ENCODE peak calls at places on chromosomes 1 and 21, in ten cellular contexts. One of them, this sample, is unnamed.

GRCh38 chr1:235270625-235271024 is 57.4 kb downstream of the ARID4B start:
- DNase-seq in upper lobe of right lung: no peak
- DNase-seq in activated CD4-positive, CD25-positive, alpha-beta regulatory T cell: no peak
- DNase-seq in left cardiac atrium: no peak
- DNase-seq in HFF-Myc: peak
- DNase-seq in hepatocyte: no peak
- DNase-seq in cardiac fibroblast: peak
- DNase-seq in effector memory CD4-positive, alpha-beta T cell: no peak
- DNase-seq in choroid plexus epithelial cell: peak
- DNase-seq in M059J: peak
- DNase-seq in this sample: no peak

GRCh38 chr1:204730826-204731459 is 45.4 kb upstream of the LRRN2 start:
- DNase-seq in HFF-Myc: no peak
- DNase-seq in left cardiac atrium: no peak
- DNase-seq in cardiac fibroblast: no peak
- DNase-seq in upper lobe of right lung: no peak
- DNase-seq in effector memory CD4-positive, alpha-beta T cell: no peak
- DNase-seq in hepatocyte: no peak
- DNase-seq in M059J: no peak
- DNase-seq in choroid plexus epithelial cell: no peak
- DNase-seq in activated CD4-positive, CD25-positive, alpha-beta regulatory T cell: no peak
- DNase-seq in this sample: no peak

GRCh38 chr21:19011448-19011847 is 607.9 kb upstream of the TMPRSS15 start:
- DNase-seq in hepatocyte: no peak
- DNase-seq in effector memory CD4-positive, alpha-beta T cell: no peak
- DNase-seq in activated CD4-positive, CD25-positive, alpha-beta regulatory T cell: no peak
- DNase-seq in left cardiac atrium: peak
- DNase-seq in choroid plexus epithelial cell: no peak
- DNase-seq in HFF-Myc: no peak
- DNase-seq in cardiac fibroblast: no peak
- DNase-seq in upper lobe of right lung: no peak
- DNase-seq in M059J: no peak
- DNase-seq in this sample: peak

GRCh38 chr1:6599141-6599975 is 3.3 kb downstream of the KLHL21 start:
- DNase-seq in M059J: no peak
- DNase-seq in hepatocyte: no peak
- DNase-seq in activated CD4-positive, CD25-positive, alpha-beta regulatory T cell: peak
- DNase-seq in HFF-Myc: no peak
- DNase-seq in cardiac fibroblast: no peak
- DNase-seq in upper lobe of right lung: no peak
- DNase-seq in left cardiac atrium: no peak
- DNase-seq in effector memory CD4-positive, alpha-beta T cell: peak
- DNase-seq in choroid plexus epithelial cell: peak
- DNase-seq in this sample: no peak

GRCh38 chr1:41626146-41626545 is 141.7 kb upstream of the EDN2 start:
- DNase-seq in hepatocyte: no peak
- DNase-seq in upper lobe of right lung: no peak
- DNase-seq in cardiac fibroblast: no peak
- DNase-seq in effector memory CD4-positive, alpha-beta T cell: no peak
- DNase-seq in M059J: peak
- DNase-seq in choroid plexus epithelial cell: no peak
- DNase-seq in activated CD4-positive, CD25-positive, alpha-beta regulatory T cell: no peak
- DNase-seq in HFF-Myc: no peak
- DNase-seq in left cardiac atrium: no peak
- DNase-seq in this sample: no peak

GRCh38 chr1:191558389-191558788 is 599.9 kb upstream of the RGS18 start:
- DNase-seq in hepatocyte: no peak
- DNase-seq in upper lobe of right lung: no peak
- DNase-seq in HFF-Myc: no peak
- DNase-seq in effector memory CD4-positive, alpha-beta T cell: no peak
- DNase-seq in left cardiac atrium: no peak
- DNase-seq in activated CD4-positive, CD25-positive, alpha-beta regulatory T cell: no peak
- DNase-seq in cardiac fibroblast: no peak
- DNase-seq in choroid plexus epithelial cell: no peak
- DNase-seq in M059J: no peak
- DNase-seq in this sample: no peak

GRCh38 chr1:165914136-165914798 is 86.9 kb downstream of the UCK2 start:
- DNase-seq in cardiac fibroblast: peak
- DNase-seq in activated CD4-positive, CD25-positive, alpha-beta regulatory T cell: peak
- DNase-seq in HFF-Myc: peak
- DNase-seq in left cardiac atrium: peak
- DNase-seq in hepatocyte: peak
- DNase-seq in effector memory CD4-positive, alpha-beta T cell: peak
- DNase-seq in choroid plexus epithelial cell: peak
- DNase-seq in upper lobe of right lung: no peak
- DNase-seq in M059J: peak
- DNase-seq in this sample: peak

GRCh38 chr1:233673146-233673946 is 59.4 kb downstream of the KCNK1 start:
- DNase-seq in M059J: no peak
- DNase-seq in HFF-Myc: no peak
- DNase-seq in hepatocyte: no peak
- DNase-seq in choroid plexus epithelial cell: no peak
- DNase-seq in activated CD4-positive, CD25-positive, alpha-beta regulatory T cell: no peak
- DNase-seq in left cardiac atrium: no peak
- DNase-seq in upper lobe of right lung: no peak
- DNase-seq in effector memory CD4-positive, alpha-beta T cell: no peak
- DNase-seq in cardiac fibroblast: no peak
- DNase-seq in this sample: no peak

GRCh38 chr1:243819438-243819839 is 30.6 kb downstream of the AKT3 start:
- DNase-seq in HFF-Myc: no peak
- DNase-seq in choroid plexus epithelial cell: no peak
- DNase-seq in left cardiac atrium: no peak
- DNase-seq in M059J: no peak
- DNase-seq in upper lobe of right lung: no peak
- DNase-seq in activated CD4-positive, CD25-positive, alpha-beta regulatory T cell: no peak
- DNase-seq in effector memory CD4-positive, alpha-beta T cell: no peak
- DNase-seq in hepatocyte: no peak
- DNase-seq in cardiac fibroblast: no peak
- DNase-seq in this sample: no peak

GRCh38 chr21:44626673-44627143 is at the start of gene KRTAP10-9:
- DNase-seq in cardiac fibroblast: no peak
- DNase-seq in choroid plexus epithelial cell: no peak
- DNase-seq in activated CD4-positive, CD25-positive, alpha-beta regulatory T cell: no peak
- DNase-seq in hepatocyte: no peak
- DNase-seq in upper lobe of right lung: no peak
- DNase-seq in M059J: no peak
- DNase-seq in effector memory CD4-positive, alpha-beta T cell: no peak
- DNase-seq in left cardiac atrium: no peak
- DNase-seq in HFF-Myc: no peak
- DNase-seq in this sample: no peak

GRCh38 chr1:192678099-192678498 is 42.2 kb downstream of the RGS13 start:
- DNase-seq in M059J: no peak
- DNase-seq in cardiac fibroblast: no peak
- DNase-seq in activated CD4-positive, CD25-positive, alpha-beta regulatory T cell: no peak
- DNase-seq in hepatocyte: no peak
- DNase-seq in left cardiac atrium: no peak
- DNase-seq in upper lobe of right lung: no peak
- DNase-seq in choroid plexus epithelial cell: no peak
- DNase-seq in HFF-Myc: no peak
- DNase-seq in effector memory CD4-positive, alpha-beta T cell: no peak
- DNase-seq in this sample: no peak

GRCh38 chr1:7046891-7047290 is 261.6 kb downstream of the CAMTA1 start:
- DNase-seq in hepatocyte: no peak
- DNase-seq in M059J: peak
- DNase-seq in choroid plexus epithelial cell: peak
- DNase-seq in left cardiac atrium: no peak
- DNase-seq in HFF-Myc: no peak
- DNase-seq in effector memory CD4-positive, alpha-beta T cell: no peak
- DNase-seq in upper lobe of right lung: no peak
- DNase-seq in activated CD4-positive, CD25-positive, alpha-beta regulatory T cell: no peak
- DNase-seq in cardiac fibroblast: no peak
- DNase-seq in this sample: no peak

GRCh38 chr21:36064085-36064460 is 3.7 kb upstream of the SETD4 start:
- DNase-seq in cardiac fibroblast: no peak
- DNase-seq in effector memory CD4-positive, alpha-beta T cell: no peak
- DNase-seq in left cardiac atrium: no peak
- DNase-seq in activated CD4-positive, CD25-positive, alpha-beta regulatory T cell: no peak
- DNase-seq in HFF-Myc: no peak
- DNase-seq in upper lobe of right lung: no peak
- DNase-seq in M059J: no peak
- DNase-seq in choroid plexus epithelial cell: no peak
- DNase-seq in hepatocyte: no peak
- DNase-seq in this sample: no peak

GRCh38 chr1:241186716-241187115 is 170.3 kb downstream of the RGS7 start:
- DNase-seq in HFF-Myc: no peak
- DNase-seq in effector memory CD4-positive, alpha-beta T cell: no peak
- DNase-seq in cardiac fibroblast: no peak
- DNase-seq in activated CD4-positive, CD25-positive, alpha-beta regulatory T cell: no peak
- DNase-seq in left cardiac atrium: no peak
- DNase-seq in upper lobe of right lung: no peak
- DNase-seq in choroid plexus epithelial cell: no peak
- DNase-seq in M059J: peak
- DNase-seq in hepatocyte: no peak
- DNase-seq in this sample: no peak

GRCh38 chr1:159652506-159652905 is 61.9 kb downstream of the CRP start:
- DNase-seq in HFF-Myc: no peak
- DNase-seq in activated CD4-positive, CD25-positive, alpha-beta regulatory T cell: no peak
- DNase-seq in choroid plexus epithelial cell: no peak
- DNase-seq in hepatocyte: no peak
- DNase-seq in upper lobe of right lung: no peak
- DNase-seq in left cardiac atrium: no peak
- DNase-seq in effector memory CD4-positive, alpha-beta T cell: no peak
- DNase-seq in M059J: no peak
- DNase-seq in cardiac fibroblast: peak
- DNase-seq in this sample: no peak

GRCh38 chr1:39406533-39407478 is 84.6 kb upstream of the BMP8A start:
- DNase-seq in left cardiac atrium: no peak
- DNase-seq in cardiac fibroblast: peak
- DNase-seq in choroid plexus epithelial cell: peak
- DNase-seq in hepatocyte: no peak
- DNase-seq in M059J: peak
- DNase-seq in activated CD4-positive, CD25-positive, alpha-beta regulatory T cell: no peak
- DNase-seq in upper lobe of right lung: no peak
- DNase-seq in effector memory CD4-positive, alpha-beta T cell: no peak
- DNase-seq in HFF-Myc: no peak
- DNase-seq in this sample: no peak

GRCh38 chr21:18468775-18469174 is 65.2 kb upstream of the TMPRSS15 start:
- DNase-seq in activated CD4-positive, CD25-positive, alpha-beta regulatory T cell: no peak
- DNase-seq in left cardiac atrium: no peak
- DNase-seq in M059J: no peak
- DNase-seq in HFF-Myc: no peak
- DNase-seq in cardiac fibroblast: no peak
- DNase-seq in choroid plexus epithelial cell: peak
- DNase-seq in effector memory CD4-positive, alpha-beta T cell: no peak
- DNase-seq in hepatocyte: peak
- DNase-seq in upper lobe of right lung: no peak
- DNase-seq in this sample: no peak

GRCh38 chr1:151693057-151693651 is 23.4 kb downstream of the CELF3 start:
- DNase-seq in M059J: peak
- DNase-seq in choroid plexus epithelial cell: peak
- DNase-seq in activated CD4-positive, CD25-positive, alpha-beta regulatory T cell: no peak
- DNase-seq in upper lobe of right lung: no peak
- DNase-seq in HFF-Myc: no peak
- DNase-seq in cardiac fibroblast: peak
- DNase-seq in effector memory CD4-positive, alpha-beta T cell: no peak
- DNase-seq in left cardiac atrium: no peak
- DNase-seq in hepatocyte: peak
- DNase-seq in this sample: no peak

GRCh38 chr1:8423134-8423701 is 105.3 kb downstream of the SLC45A1 start:
- DNase-seq in choroid plexus epithelial cell: peak
- DNase-seq in M059J: peak
- DNase-seq in hepatocyte: peak
- DNase-seq in activated CD4-positive, CD25-positive, alpha-beta regulatory T cell: no peak
- DNase-seq in upper lobe of right lung: peak
- DNase-seq in left cardiac atrium: peak
- DNase-seq in HFF-Myc: no peak
- DNase-seq in effector memory CD4-positive, alpha-beta T cell: peak
- DNase-seq in cardiac fibroblast: no peak
- DNase-seq in this sample: no peak

GRCh38 chr1:31259746-31260145 is 20.1 kb upstream of the NKAIN1 start:
- DNase-seq in HFF-Myc: no peak
- DNase-seq in cardiac fibroblast: no peak
- DNase-seq in left cardiac atrium: no peak
- DNase-seq in choroid plexus epithelial cell: no peak
- DNase-seq in hepatocyte: no peak
- DNase-seq in activated CD4-positive, CD25-positive, alpha-beta regulatory T cell: no peak
- DNase-seq in effector memory CD4-positive, alpha-beta T cell: no peak
- DNase-seq in M059J: peak
- DNase-seq in upper lobe of right lung: no peak
- DNase-seq in this sample: no peak

GRCh38 chr1:114756009-114756892 is 1.5 kb downstream of the CSDE1 start:
- DNase-seq in choroid plexus epithelial cell: peak
- DNase-seq in left cardiac atrium: no peak
- DNase-seq in effector memory CD4-positive, alpha-beta T cell: no peak
- DNase-seq in HFF-Myc: no peak
- DNase-seq in upper lobe of right lung: no peak
- DNase-seq in cardiac fibroblast: no peak
- DNase-seq in M059J: peak
- DNase-seq in activated CD4-positive, CD25-positive, alpha-beta regulatory T cell: no peak
- DNase-seq in hepatocyte: no peak
- DNase-seq in this sample: no peak

GRCh38 chr1:47658161-47658920 is 220.5 kb downstream of the FOXD2 start:
- DNase-seq in left cardiac atrium: no peak
- DNase-seq in M059J: no peak
- DNase-seq in cardiac fibroblast: no peak
- DNase-seq in upper lobe of right lung: peak
- DNase-seq in activated CD4-positive, CD25-positive, alpha-beta regulatory T cell: no peak
- DNase-seq in effector memory CD4-positive, alpha-beta T cell: no peak
- DNase-seq in HFF-Myc: no peak
- DNase-seq in choroid plexus epithelial cell: no peak
- DNase-seq in hepatocyte: no peak
- DNase-seq in this sample: no peak

GRCh38 chr1:218350022-218350525 is 4.9 kb downstream of the TGFB2 start:
- DNase-seq in left cardiac atrium: no peak
- DNase-seq in activated CD4-positive, CD25-positive, alpha-beta regulatory T cell: no peak
- DNase-seq in upper lobe of right lung: no peak
- DNase-seq in hepatocyte: no peak
- DNase-seq in effector memory CD4-positive, alpha-beta T cell: no peak
- DNase-seq in M059J: peak
- DNase-seq in cardiac fibroblast: no peak
- DNase-seq in choroid plexus epithelial cell: no peak
- DNase-seq in HFF-Myc: no peak
- DNase-seq in this sample: no peak

GRCh38 chr1:37267111-37267835 is 207.1 kb upstream of the ZC3H12A start:
- DNase-seq in cardiac fibroblast: no peak
- DNase-seq in effector memory CD4-positive, alpha-beta T cell: no peak
- DNase-seq in M059J: peak
- DNase-seq in hepatocyte: no peak
- DNase-seq in upper lobe of right lung: no peak
- DNase-seq in choroid plexus epithelial cell: no peak
- DNase-seq in left cardiac atrium: no peak
- DNase-seq in activated CD4-positive, CD25-positive, alpha-beta regulatory T cell: no peak
- DNase-seq in HFF-Myc: no peak
- DNase-seq in this sample: no peak

GRCh38 chr21:35861656-35862055 is 198.7 kb downstream of the SETD4 start:
- DNase-seq in HFF-Myc: peak
- DNase-seq in left cardiac atrium: no peak
- DNase-seq in cardiac fibroblast: no peak
- DNase-seq in activated CD4-positive, CD25-positive, alpha-beta regulatory T cell: no peak
- DNase-seq in choroid plexus epithelial cell: no peak
- DNase-seq in hepatocyte: peak
- DNase-seq in upper lobe of right lung: no peak
- DNase-seq in effector memory CD4-positive, alpha-beta T cell: no peak
- DNase-seq in M059J: peak
- DNase-seq in this sample: no peak

GRCh38 chr1:165815725-165816124 is 11.7 kb upstream of the UCK2 start:
- DNase-seq in choroid plexus epithelial cell: peak
- DNase-seq in left cardiac atrium: no peak
- DNase-seq in M059J: peak
- DNase-seq in upper lobe of right lung: no peak
- DNase-seq in HFF-Myc: no peak
- DNase-seq in hepatocyte: peak
- DNase-seq in effector memory CD4-positive, alpha-beta T cell: no peak
- DNase-seq in activated CD4-positive, CD25-positive, alpha-beta regulatory T cell: no peak
- DNase-seq in cardiac fibroblast: peak
- DNase-seq in this sample: no peak

GRCh38 chr1:116375165-116375883 is 2.3 kb downstream of the ATP1A1 start:
- DNase-seq in M059J: peak
- DNase-seq in hepatocyte: no peak
- DNase-seq in effector memory CD4-positive, alpha-beta T cell: no peak
- DNase-seq in choroid plexus epithelial cell: peak
- DNase-seq in cardiac fibroblast: peak
- DNase-seq in HFF-Myc: no peak
- DNase-seq in activated CD4-positive, CD25-positive, alpha-beta regulatory T cell: no peak
- DNase-seq in upper lobe of right lung: no peak
- DNase-seq in left cardiac atrium: no peak
- DNase-seq in this sample: peak

GRCh38 chr1:165871311-165872067 is 44.1 kb downstream of the UCK2 start:
- DNase-seq in M059J: peak
- DNase-seq in upper lobe of right lung: peak
- DNase-seq in hepatocyte: peak
- DNase-seq in choroid plexus epithelial cell: peak
- DNase-seq in effector memory CD4-positive, alpha-beta T cell: peak
- DNase-seq in left cardiac atrium: no peak
- DNase-seq in cardiac fibroblast: peak
- DNase-seq in activated CD4-positive, CD25-positive, alpha-beta regulatory T cell: peak
- DNase-seq in HFF-Myc: no peak
- DNase-seq in this sample: no peak